ENCODE peak calls at places on chromosomes 4 and X, in five cellular contexts. I is IMR-90, F is upper lobe of left lung, Z is PC-3, C is AG10803. U is an unnamed sample.

GRCh38 chr4:189436207-189436606 is 504.5 kb upstream of the FRG1 start:
- DNase-seq in Z (peak; percentile 4), C (no peak), I (no peak), F (no peak), U (no peak)

GRCh38 chr4:174023641-174024040 is 259.8 kb downstream of the FBXO8 start:
- DNase-seq in C (no peak), F (no peak), Z (peak; percentile 20), I (peak; percentile 2), U (no peak)

GRCh38 chr4:25367004-25367621 is 9.9 kb upstream of the ANAPC4 start:
- DNase-seq in I (peak; percentile 59), C (peak; percentile 54), Z (peak; percentile 56), F (no peak), U (no peak)

GRCh38 chrX:106780664-106781377 is 21.7 kb upstream of the TBC1D8B start:
- DNase-seq in Z (no peak), I (no peak), C (no peak), F (no peak), U (no peak)

GRCh38 chr4:77284036-77284435 is 127.0 kb downstream of the CCNG2 start:
- DNase-seq in I (no peak), Z (no peak), F (no peak), C (peak; percentile 1), U (no peak)

GRCh38 chr4:140739971-140740370 is 16.2 kb downstream of the TBC1D9 start:
- DNase-seq in Z (no peak), F (no peak), C (no peak), I (no peak), U (no peak)

GRCh38 chr4:95580226-95580625 is 31.5 kb upstream of the UNC5C start:
- DNase-seq in C (no peak), Z (no peak), I (no peak), F (no peak), U (no peak)

GRCh38 chr4:123162859-123163258 is 233.7 kb upstream of the SPRY1 start:
- DNase-seq in F (no peak), Z (no peak), C (no peak), I (no peak), U (no peak)

GRCh38 chr4:4671774-4672349 is 130.0 kb upstream of the STX18 start:
- DNase-seq in F (no peak), C (peak; percentile 42), Z (no peak), I (peak; percentile 54), U (no peak)

GRCh38 chr4:44996276-44996845 is 270.0 kb upstream of the GNPDA2 start:
- DNase-seq in C (no peak), Z (peak; percentile 75), I (no peak), F (peak; percentile 25), U (peak; percentile 76)

GRCh38 chrX:77719388-77719787 is 66.6 kb downstream of the ATRX start:
- DNase-seq in C (no peak), Z (no peak), F (no peak), I (no peak), U (no peak)

GRCh38 chr4:153750197-153750817 is 9.5 kb downstream of the RNF175 start:
- DNase-seq in I (peak; percentile 58), F (peak; percentile 70), Z (peak; percentile 77), C (peak; percentile 65), U (peak; percentile 34)

GRCh38 chr4:139028191-139028661 is 12.6 kb downstream of the NOCT start:
- DNase-seq in Z (no peak), F (no peak), I (no peak), C (no peak), U (no peak)

GRCh38 chrX:56572975-56573374 is 9.5 kb downstream of the UBQLN2 start:
- DNase-seq in F (no peak), C (no peak), I (no peak), Z (no peak), U (no peak)

GRCh38 chr4:8846046-8846720 is 25.5 kb downstream of the HMX1 start:
- DNase-seq in C (no peak), I (no peak), F (no peak), Z (no peak), U (no peak)

GRCh38 chrX:134501942-134502341 is 42.0 kb downstream of the HPRT1 start:
- DNase-seq in C (no peak), I (peak; percentile 12), Z (no peak), F (no peak), U (no peak)

GRCh38 chr4:26525136-26525535 is 34.9 kb upstream of the CCKAR start:
- DNase-seq in C (peak; percentile 75), F (no peak), Z (peak; percentile 33), I (peak; percentile 77), U (no peak)

GRCh38 chr4:156771171-156771837 is 200.3 kb downstream of the PDGFC start:
- DNase-seq in F (peak; percentile 55), Z (peak; percentile 85), C (peak; percentile 93), I (peak; percentile 69), U (peak; percentile 55)

GRCh38 chrX:45068555-45068954 is 132.1 kb downstream of the DIPK2B start:
- DNase-seq in C (no peak), I (no peak), Z (no peak), F (no peak), U (no peak)

GRCh38 chr4:61301285-61301684 is 101.2 kb downstream of the ADGRL3 start:
- DNase-seq in Z (no peak), F (no peak), I (no peak), C (no peak), U (peak; percentile 2)

GRCh38 chr4:76639292-76639691 is 204.3 kb downstream of the SHROOM3 start:
- DNase-seq in C (no peak), F (peak; percentile 31), Z (peak; percentile 82), I (peak; percentile 23), U (no peak)

GRCh38 chrX:20026278-20026677 is 35.4 kb upstream of the BCLAF3 start:
- DNase-seq in C (peak; percentile 61), F (no peak), Z (peak; percentile 54), I (peak; percentile 60), U (no peak)

GRCh38 chrX:24282381-24283121 is 31.3 kb downstream of the SUPT20HL2 start:
- DNase-seq in F (no peak), C (peak; percentile 53), I (peak; percentile 31), Z (no peak), U (no peak)

GRCh38 chrX:56783450-56783831 is 54.4 kb downstream of the NBDY start:
- DNase-seq in C (no peak), I (peak; percentile 65), Z (no peak), F (peak; percentile 73), U (no peak)

GRCh38 chrX:110614596-110614995 is 181.0 kb downstream of the CHRDL1 start:
- DNase-seq in Z (no peak), I (no peak), F (no peak), C (no peak), U (no peak)

GRCh38 chr4:47483722-47484121 is 1.4 kb upstream of the ATP10D start:
- DNase-seq in F (no peak), C (peak; percentile 41), I (no peak), Z (no peak), U (no peak)

GRCh38 chrX:130994671-130995070 is 63.5 kb upstream of the ARHGAP36 start:
- DNase-seq in I (peak; percentile 2), C (peak; percentile 0), F (no peak), Z (peak; percentile 40), U (no peak)

GRCh38 chr4:106266201-106266600 is 49.8 kb downstream of the TBCK start:
- DNase-seq in I (peak; percentile 68), Z (peak; percentile 55), C (peak; percentile 81), F (no peak), U (no peak)

GRCh38 chrX:129823115-129823514 is 20.6 kb downstream of the ZDHHC9 start:
- DNase-seq in F (peak; percentile 26), C (peak; percentile 27), Z (peak; percentile 61), I (peak; percentile 15), U (no peak)

GRCh38 chr4:33369366-33369899 is 2649.3 kb downstream of the PCDH7 start:
- DNase-seq in Z (peak; percentile 74), I (peak; percentile 12), C (no peak), F (no peak), U (no peak)

GRCh38 chr4:109820563-109820962 is 5.0 kb downstream of the GAR1 start:
- DNase-seq in Z (no peak), C (peak; percentile 63), I (no peak), F (no peak), U (no peak)

GRCh38 chr4:39660757-39661156 is 22.1 kb upstream of the SMIM14 start:
- DNase-seq in F (no peak), Z (no peak), C (no peak), I (no peak), U (no peak)

GRCh38 chrX:7146026-7146702 is 1.3 kb upstream of the STS start:
- DNase-seq in C (no peak), I (no peak), F (no peak), Z (no peak), U (no peak)
- H3K4me3 ChIP-seq in C (no peak overlapping the region), I (no peak overlapping the region), F (no peak overlapping the region), Z (peak overlapping the region; percentile 96), U (no peak overlapping the region)

GRCh38 chrX:63426519-63426918 is 75.4 kb upstream of the SPIN4 start:
- DNase-seq in I (no peak), Z (no peak), C (no peak), F (no peak), U (no peak)

GRCh38 chrX:63417649-63418048 is 66.5 kb upstream of the SPIN4 start:
- DNase-seq in I (no peak), F (no peak), Z (peak; percentile 70), C (no peak), U (no peak)

GRCh38 chrX:63424063-63424462 is 72.9 kb upstream of the SPIN4 start:
- DNase-seq in F (no peak), I (no peak), Z (peak; percentile 92), C (no peak), U (no peak)

GRCh38 chrX:63418211-63418610 is 67.1 kb upstream of the SPIN4 start:
- DNase-seq in Z (no peak), C (no peak), I (no peak), F (no peak), U (no peak)

GRCh38 chrX:63421411-63421810 is 70.3 kb upstream of the SPIN4 start:
- DNase-seq in F (no peak), C (no peak), I (no peak), Z (no peak), U (no peak)
- TF ChIP-seq CTCF in F (no peak), C (peak; percentile 25), I (no peak), Z (peak; percentile 44), U (no peak)

DNA sequence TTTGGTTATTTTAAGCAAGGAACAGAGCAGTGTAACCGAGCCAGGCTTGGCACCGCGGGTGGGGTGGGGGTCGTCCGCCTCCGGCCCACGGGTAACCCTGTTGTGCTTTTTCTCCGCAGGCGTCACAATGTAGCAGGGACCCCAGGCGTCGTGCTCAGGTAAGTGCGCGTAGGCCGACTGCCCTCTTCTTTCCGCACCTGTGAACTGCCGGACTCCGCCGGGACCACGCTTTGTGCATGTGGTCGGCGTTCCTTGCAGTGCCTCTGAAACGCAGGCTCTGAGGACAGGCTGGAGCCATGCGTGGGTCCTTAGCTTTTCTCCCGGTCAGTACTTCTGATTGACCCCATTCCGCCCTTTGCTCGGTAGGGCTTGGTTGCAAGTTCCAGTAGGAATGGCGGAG is 24.9 kb downstream of the PCGF3 start:
- DNase-seq in Z (no peak), I (no peak), C (no peak), F (no peak), U (no peak)
- H3K4me3 ChIP-seq in Z (no peak overlapping the region), I (no peak overlapping the region), C (no peak overlapping the region), F (no peak overlapping the region), U (no peak overlapping the region)

DNA sequence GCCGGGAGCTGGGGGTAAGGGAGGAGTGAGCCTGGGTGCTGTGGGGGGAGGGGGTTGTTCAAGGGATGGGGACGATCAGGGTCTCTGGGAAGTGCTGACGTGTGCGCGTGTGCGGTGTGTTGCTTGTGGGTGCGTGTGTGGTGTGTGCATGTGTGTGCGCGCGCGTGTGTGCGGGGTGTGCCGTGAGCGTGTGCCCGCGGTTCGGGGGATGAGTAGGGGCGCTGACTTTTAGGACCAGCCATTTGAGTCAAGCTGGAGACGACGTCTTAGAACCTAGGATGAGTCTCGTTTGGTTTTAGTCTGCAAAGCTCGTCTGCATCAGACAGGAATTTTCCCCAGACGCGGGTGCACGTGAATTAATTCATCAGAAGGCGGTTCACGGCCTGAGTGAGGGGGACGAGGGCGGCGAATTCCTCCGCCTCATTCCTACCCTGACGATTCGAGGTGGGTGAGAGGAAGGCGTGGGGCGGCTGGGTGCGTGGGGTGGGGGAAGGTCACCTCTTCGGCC is 950 bp upstream of the TMEM271 start:
- DNase-seq in I (no peak), Z (no peak), C (no peak), F (no peak), U (no peak)
- TF ChIP-seq CTCF in I (no peak), Z (no peak), C (no peak), F (no peak), U (no peak)